ENCODE peak calls at places on chromosome 18, in four cellular contexts. One of them, this sample, is unnamed.

GRCh38 chr18:23619388-23619873 is 33.1 kb upstream of the NPC1 start:
- DNase-seq in H9: no peak
- DNase-seq in H1: no peak
- DNase-seq in IMR-90: no peak
- DNase-seq in this sample: peak

GRCh38 chr18:384897-385296 is 115.6 kb downstream of the COLEC12 start:
- DNase-seq in H1: no peak
- DNase-seq in H9: no peak
- DNase-seq in IMR-90: no peak
- DNase-seq in this sample: no peak

GRCh38 chr18:51236225-51236624 is 38.7 kb upstream of the MEX3C start:
- DNase-seq in H1: no peak
- DNase-seq in IMR-90: peak
- DNase-seq in H9: no peak
- DNase-seq in this sample: peak

GRCh38 chr18:13290856-13291271 is 72.3 kb downstream of the LDLRAD4 start:
- DNase-seq in H1: no peak
- DNase-seq in IMR-90: no peak
- DNase-seq in H9: no peak
- DNase-seq in this sample: no peak

GRCh38 chr18:51229328-51229727 is 31.8 kb upstream of the MEX3C start:
- DNase-seq in H9: no peak
- DNase-seq in IMR-90: no peak
- DNase-seq in H1: no peak
- DNase-seq in this sample: no peak

GRCh38 chr18:46439037-46439436 is 218.0 kb downstream of the LOXHD1 start:
- DNase-seq in IMR-90: no peak
- DNase-seq in H1: no peak
- DNase-seq in H9: no peak
- DNase-seq in this sample: no peak

GRCh38 chr18:23994361-23994902 is 20.1 kb upstream of the TTC39C start:
- DNase-seq in H1: no peak
- DNase-seq in IMR-90: peak
- DNase-seq in H9: no peak
- DNase-seq in this sample: no peak

GRCh38 chr18:78861706-78862105 is 117.9 kb upstream of the SALL3 start:
- DNase-seq in IMR-90: no peak
- DNase-seq in H1: no peak
- DNase-seq in H9: no peak
- DNase-seq in this sample: no peak

GRCh38 chr18:57980573-57981348 is 63.3 kb upstream of the NEDD4L start:
- DNase-seq in IMR-90: no peak
- DNase-seq in H9: no peak
- DNase-seq in H1: no peak
- DNase-seq in this sample: no peak

GRCh38 chr18:10508546-10508945 is 17.3 kb upstream of the NAPG start:
- DNase-seq in IMR-90: no peak
- DNase-seq in H1: no peak
- DNase-seq in H9: no peak
- DNase-seq in this sample: no peak

GRCh38 chr18:12048827-12049175 is 44.8 kb upstream of the ANKRD62 start:
- DNase-seq in H9: no peak
- DNase-seq in IMR-90: peak
- DNase-seq in H1: no peak
- DNase-seq in this sample: no peak

DNA sequence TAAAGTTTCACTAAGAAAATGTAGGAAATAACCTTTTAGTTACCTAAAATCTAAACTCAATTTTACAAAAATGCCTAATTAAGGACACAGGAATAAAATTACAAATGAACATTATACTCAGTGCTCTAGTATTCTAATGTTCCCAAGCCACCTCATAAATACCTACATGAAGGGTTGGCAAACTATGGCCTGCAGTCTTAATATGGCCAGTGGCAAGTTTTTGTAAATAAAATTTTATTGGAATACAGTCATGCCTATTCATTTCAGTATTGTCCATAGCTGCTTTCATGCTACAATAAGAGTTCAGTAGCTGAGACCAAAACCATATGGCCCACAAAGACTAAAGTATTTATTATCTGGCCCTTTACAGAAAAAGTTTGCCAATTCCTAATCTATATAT is 53.8 kb downstream of the SS18 start:
- DNase-seq in IMR-90: no peak
- DNase-seq in H1: no peak
- DNase-seq in H9: no peak
- DNase-seq in this sample: no peak
- H4K5ac ChIP-seq in IMR-90: no peak
- H4K5ac ChIP-seq in H1: no peak
- H4K5ac ChIP-seq in H9: no peak
- H4K5ac ChIP-seq in this sample: no peak

GRCh38 chr18:48835119-48835518 is 115.6 kb downstream of the SMAD7 start:
- DNase-seq in H9: no peak
- DNase-seq in H1: no peak
- DNase-seq in IMR-90: no peak
- DNase-seq in this sample: no peak
- H4K5ac ChIP-seq in H9: no peak
- H4K5ac ChIP-seq in H1: no peak
- H4K5ac ChIP-seq in IMR-90: no peak
- H4K5ac ChIP-seq in this sample: no peak

GRCh38 chr18:76806301-76806700 is 16.1 kb upstream of the ZNF236 start:
- DNase-seq in H9: no peak
- DNase-seq in H1: no peak
- DNase-seq in IMR-90: no peak
- DNase-seq in this sample: no peak
- H4K5ac ChIP-seq in H9: no peak
- H4K5ac ChIP-seq in H1: no peak
- H4K5ac ChIP-seq in IMR-90: no peak
- H4K5ac ChIP-seq in this sample: no peak

GRCh38 chr18:60469396-60469795 is 96.8 kb upstream of the MC4R start:
- DNase-seq in IMR-90: no peak
- DNase-seq in H1: no peak
- DNase-seq in H9: no peak
- DNase-seq in this sample: no peak
- H4K5ac ChIP-seq in IMR-90: no peak
- H4K5ac ChIP-seq in H1: no peak
- H4K5ac ChIP-seq in H9: no peak
- H4K5ac ChIP-seq in this sample: no peak

GRCh38 chr18:3261393-3262233 is at the start of gene MYL12B:
- DNase-seq in H9: peak
- DNase-seq in H1: peak
- DNase-seq in IMR-90: peak
- DNase-seq in this sample: peak
- H4K5ac ChIP-seq in H9: no peak
- H4K5ac ChIP-seq in H1: peak
- H4K5ac ChIP-seq in IMR-90: peak
- H4K5ac ChIP-seq in this sample: peak

DNA sequence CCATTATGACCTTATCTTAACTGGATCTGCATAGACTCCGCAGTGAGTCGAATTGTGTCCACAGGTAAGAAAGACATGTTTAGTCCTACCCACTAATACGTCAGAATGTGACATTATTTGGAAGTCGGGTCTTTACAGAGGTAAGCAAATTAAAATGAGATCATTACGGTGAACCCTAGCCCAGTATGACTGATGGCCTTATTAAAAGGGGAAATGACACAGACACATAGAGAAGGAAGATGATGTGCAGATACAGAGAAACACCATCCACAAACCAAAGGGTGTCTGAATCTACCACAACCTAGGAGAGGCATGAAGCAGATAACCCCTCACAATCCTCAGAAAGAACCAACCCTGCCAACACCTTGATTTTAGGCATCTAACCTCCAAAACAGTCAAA is 135.6 kb downstream of the GALNT1 start:
- DNase-seq in H1: no peak
- DNase-seq in H9: no peak
- DNase-seq in IMR-90: no peak
- DNase-seq in this sample: no peak
- H4K5ac ChIP-seq in H1: no peak
- H4K5ac ChIP-seq in H9: no peak
- H4K5ac ChIP-seq in IMR-90: no peak
- H4K5ac ChIP-seq in this sample: no peak

DNA sequence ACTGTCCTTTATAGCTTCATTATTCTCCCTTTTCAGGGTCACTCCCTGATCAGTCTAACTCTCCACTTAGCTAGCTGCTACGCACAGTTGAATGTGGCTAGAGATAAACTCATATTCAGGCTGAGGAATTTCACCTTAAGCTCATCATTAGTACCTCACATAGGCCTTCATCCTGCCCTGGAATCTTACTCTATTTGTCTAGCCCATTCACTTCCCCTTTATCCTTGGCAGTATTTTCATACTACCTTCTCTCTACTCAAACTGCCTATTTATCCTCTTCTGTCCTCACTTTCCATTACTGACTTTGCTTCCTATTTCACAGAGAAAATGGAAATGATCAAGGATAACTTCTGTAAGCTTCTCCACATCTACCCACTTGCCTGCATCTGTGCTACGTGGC is 10.6 kb upstream of the DSC2 start:
- DNase-seq in IMR-90: no peak
- DNase-seq in H1: no peak
- DNase-seq in H9: no peak
- DNase-seq in this sample: no peak
- H4K5ac ChIP-seq in IMR-90: no peak
- H4K5ac ChIP-seq in H1: no peak
- H4K5ac ChIP-seq in H9: no peak
- H4K5ac ChIP-seq in this sample: no peak

This sample was measured in mesendoderm.